ENCODE peak calls at places on chromosomes 16 and 17, in nine cellular contexts. I is adrenal gland; Y is dorsolateral prefrontal cortex; J is spleen; U is endodermal cell; D is SK-N-SH; H is pancreas; N is OCI-LY7; X is CD8-positive, alpha-beta T cell. G is an unnamed sample.
A peak's percentile ranks its signal among the peaks of the same experiment; 100 is the strongest.

GRCh38 chr16:19716183-19716582 is 1.8 kb downstream of the KNOP1 start:
- DNase-seq in I (no peak), Y (no peak), J (no peak), U (no peak), D (no peak), H (no peak), N (no peak), X (no peak), G (no peak)

GRCh38 chr16:8915722-8916321 is 33.7 kb downstream of the LITAFD start:
- DNase-seq in I (no peak), Y (no peak), J (no peak), U (no peak), D (no peak), H (no peak), N (no peak), X (no peak), G (no peak)

GRCh38 chr16:6382787-6383515 is 949.7 kb upstream of the RBFOX1 start:
- DNase-seq in I (no peak), Y (no peak), J (no peak), U (no peak), D (no peak), H (no peak), N (no peak), X (no peak), G (no peak)

GRCh38 chr16:11675561-11676511 is 7.6 kb downstream of the SNN start:
- DNase-seq in I (peak; percentile 90), Y (peak; percentile 61), J (no peak), U (peak; percentile 70), D (no peak), H (peak; percentile 81), N (no peak), X (no peak), G (no peak)

GRCh38 chr17:67515490-67516088 is 138.5 kb downstream of the PITPNC1 start:
- DNase-seq in I (no peak), Y (no peak), J (no peak), U (peak; percentile 46), D (no peak), H (no peak), N (no peak), X (no peak), G (no peak)

GRCh38 chr16:78984887-78985464 is 615.6 kb downstream of the MAF start:
- DNase-seq in I (no peak), Y (no peak), J (no peak), U (no peak), D (peak; percentile 68), H (no peak), N (no peak), X (no peak), G (no peak)

GRCh38 chr17:80585880-80586279 is 41.2 kb downstream of the RPTOR start:
- DNase-seq in I (no peak), Y (no peak), J (no peak), U (no peak), D (peak; percentile 72), H (no peak), N (no peak), X (no peak), G (no peak)

GRCh38 chr17:34683390-34683789 is 104.0 kb downstream of the TMEM132E start:
- DNase-seq in I (no peak), Y (no peak), J (no peak), U (no peak), D (no peak), H (no peak), N (no peak), X (no peak), G (no peak)

GRCh38 chr17:80969030-80969673 is 22.5 kb upstream of the CHMP6 start:
- DNase-seq in I (no peak), Y (no peak), J (peak; percentile 88), U (no peak), D (peak; percentile 56), H (no peak), N (no peak), X (no peak), G (no peak)

DNA sequence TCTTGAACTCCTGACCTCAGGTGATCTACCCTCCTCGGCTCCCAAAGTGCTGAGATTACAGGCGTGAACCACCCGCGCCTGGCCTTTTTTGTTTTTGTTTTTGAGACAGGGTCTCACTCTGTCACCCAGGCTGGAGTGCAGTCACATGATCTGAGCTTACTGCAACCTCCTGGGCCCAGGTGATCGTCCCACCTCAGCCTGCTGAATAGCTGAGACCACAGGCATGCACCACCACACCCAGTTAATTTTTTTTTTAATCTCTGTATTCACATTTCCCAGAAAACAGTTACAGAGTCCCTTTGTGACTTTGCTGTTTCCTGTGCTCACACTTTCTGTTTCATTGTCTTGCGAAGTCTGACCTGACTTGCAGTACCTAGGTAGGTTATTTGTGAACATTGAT is 2.7 kb downstream of the CLUAP1 start:
- DNase-seq in I (no peak), Y (no peak), J (peak; percentile 45), U (no peak), D (no peak), H (no peak), N (peak; percentile 21), X (peak; percentile 19), G (no peak)
- TF ChIP-seq CTCF in I (no peak), Y (no peak), J (no peak), U (no peak), D (no peak), H (no peak), N (no peak), X (no peak), G (no peak)

DNA sequence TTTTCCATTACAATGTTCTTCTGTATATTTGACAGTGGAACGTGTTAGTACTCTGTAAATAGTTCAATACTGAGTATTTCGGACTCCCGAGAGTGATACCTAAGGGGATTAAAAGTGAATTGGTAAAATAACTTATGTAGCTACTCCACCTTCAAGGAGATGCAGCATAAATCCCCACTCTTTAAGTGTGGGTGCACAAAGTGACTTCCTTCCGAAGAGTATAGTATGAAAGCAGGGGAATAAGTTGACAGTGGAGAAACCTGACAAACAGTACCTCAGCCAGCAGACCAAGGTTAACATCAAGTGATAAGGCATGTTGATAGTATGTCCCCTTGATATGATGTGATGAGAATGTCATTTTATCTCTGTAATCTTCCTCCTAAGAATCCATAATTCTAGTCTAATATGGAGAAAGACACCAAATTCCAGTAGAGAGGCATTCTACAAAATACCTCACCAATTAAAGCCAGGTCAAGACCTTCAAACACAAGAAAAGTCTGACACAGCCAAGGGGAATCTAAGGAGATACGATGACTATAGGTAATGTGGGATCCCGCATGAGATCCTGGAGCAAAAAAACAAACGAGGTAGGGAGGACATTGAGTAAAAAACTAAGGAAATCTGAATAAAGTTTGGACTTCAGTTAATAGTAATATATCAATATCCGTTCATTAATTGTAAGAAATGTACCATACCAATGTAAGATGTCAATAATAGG is 1.8 kb upstream of the ZPBP2 start:
- DNase-seq in I (no peak), Y (no peak), J (no peak), U (no peak), D (no peak), H (no peak), N (no peak), X (no peak), G (no peak)
- H3K4me3 ChIP-seq in I (no peak overlapping the region), Y (no peak overlapping the region), J (no peak overlapping the region), U (no peak overlapping the region), D (no peak overlapping the region), H (no peak overlapping the region), N (peak overlapping the region; percentile 85), X (no peak overlapping the region), G (no peak overlapping the region)

DNA sequence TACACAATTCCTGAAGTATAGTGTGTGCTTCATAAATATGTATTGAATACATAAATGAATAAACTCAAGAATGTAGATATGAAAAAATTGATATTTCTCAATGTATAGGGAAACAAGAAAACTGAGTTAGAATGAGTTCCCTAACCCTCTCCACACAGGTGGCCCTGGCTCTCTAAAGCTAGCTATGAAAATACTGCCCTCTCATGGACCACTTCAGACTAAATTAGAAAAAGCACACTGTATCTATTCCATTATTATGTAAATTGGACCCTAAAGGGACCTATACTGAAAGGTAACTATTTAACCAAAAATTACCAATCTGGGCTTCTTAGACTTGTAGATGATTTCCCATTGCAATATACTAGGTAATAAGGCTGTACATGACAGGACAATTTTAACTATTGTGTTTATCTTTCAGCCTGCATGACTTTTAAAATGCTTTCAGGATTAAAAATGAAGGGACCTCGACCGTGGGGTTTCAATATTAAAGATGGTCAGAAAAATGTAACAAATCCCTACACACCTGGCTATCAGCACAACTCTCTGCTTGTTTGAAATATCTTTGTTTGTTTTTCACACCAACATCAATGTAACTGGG is 672.5 kb upstream of the KIF2B start:
- DNase-seq in I (no peak), Y (no peak), J (no peak), U (peak; percentile 42), D (peak; percentile 23), H (no peak), N (peak; percentile 1), X (no peak), G (no peak)
- TF ChIP-seq CTCF in I (no peak), Y (no peak), J (no peak), U (peak; percentile 77), D (peak; percentile 35), H (no peak), N (peak; percentile 48), X (no peak), G (no peak)

GRCh38 chr17:42886283-42887176 is 14.1 kb upstream of the G6PC1 start:
- DNase-seq in I (no peak), Y (no peak), J (no peak), U (no peak), D (no peak), H (no peak), N (no peak), X (no peak), G (no peak)
- H3K4me3 ChIP-seq in I (no peak overlapping the region), Y (no peak overlapping the region), J (peak overlapping the region; percentile 28), U (no peak overlapping the region), D (no peak overlapping the region), H (no peak overlapping the region), N (no peak overlapping the region), X (no peak overlapping the region), G (no peak overlapping the region)

GRCh38 chr16:56985288-56985961 is 3.9 kb upstream of the NLRC5 start:
- DNase-seq in I (peak; percentile 82), Y (peak; percentile 11), J (peak; percentile 74), U (peak; percentile 58), D (no peak), H (no peak), N (no peak), X (no peak), G (peak; percentile 85)

GRCh38 chr16:56986361-56986760 is 3.0 kb upstream of the NLRC5 start:
- DNase-seq in I (no peak), Y (no peak), J (peak; percentile 74), U (no peak), D (no peak), H (no peak), N (peak; percentile 77), X (no peak), G (no peak)

GRCh38 chr16:56983211-56983751 is 6.1 kb upstream of the NLRC5 start:
- DNase-seq in I (no peak), Y (no peak), J (peak; percentile 69), U (peak; percentile 52), D (no peak), H (no peak), N (no peak), X (no peak), G (no peak)

GRCh38 chr16:56985962-56986360 is 3.4 kb upstream of the NLRC5 start:
- DNase-seq in I (no peak), Y (no peak), J (peak; percentile 49), U (no peak), D (no peak), H (no peak), N (no peak), X (no peak), G (no peak)

GRCh38 chr16:56984639-56985038 is 4.7 kb upstream of the NLRC5 start:
- DNase-seq in I (no peak), Y (no peak), J (peak; percentile 17), U (no peak), D (no peak), H (no peak), N (no peak), X (no peak), G (no peak)
- TF ChIP-seq CTCF in I (no peak), Y (no peak), J (no peak), U (no peak), D (no peak), H (no peak), N (peak; percentile 9), X (no peak), G (no peak)